ENCODE peak calls at places on chromosome 15, in five cellular contexts. E is sigmoid colon, T is heart left ventricle, Q is suprapubic skin, O is Peyer's patch. J is an unnamed sample.

GRCh38 chr15:32872606-32873291 is 154.9 kb downstream of the GREM1 start:
- DNase-seq in E (peak; percentile 93), T (peak; percentile 21), O (no peak), Q (no peak), J (no peak)

GRCh38 chr15:52289629-52290081 is 5.9 kb downstream of the MYO5C start:
- DNase-seq in E (no peak), T (no peak), O (no peak), Q (no peak), J (peak; percentile 33)

GRCh38 chr15:38065721-38066120 is 131.3 kb downstream of the TMCO5A start:
- DNase-seq in T (no peak), Q (no peak), O (no peak), E (no peak), J (no peak)

GRCh38 chr15:93479679-93480078 is 390.7 kb upstream of the RGMA start:
- DNase-seq in O (no peak), Q (peak; percentile 84), T (peak; percentile 54), E (peak; percentile 88), J (peak; percentile 77)

GRCh38 chr15:80576519-80577090 is 118.5 kb upstream of the ABHD17C start:
- DNase-seq in E (no peak), O (no peak), T (no peak), Q (no peak), J (peak; percentile 50)

GRCh38 chr15:69827751-69828150 is 270.0 kb downstream of the TLE3 start:
- DNase-seq in O (no peak), T (no peak), Q (no peak), E (no peak), J (no peak)

GRCh38 chr15:55116636-55117035 is 80.1 kb downstream of the RSL24D1 start:
- DNase-seq in Q (no peak), T (no peak), O (no peak), E (no peak), J (no peak)

GRCh38 chr15:70526221-70526973 is 237.0 kb downstream of the UACA start:
- DNase-seq in Q (no peak), E (no peak), T (no peak), O (no peak), J (peak; percentile 60)

GRCh38 chr15:68441045-68441743 is 9.2 kb upstream of the ITGA11 start:
- DNase-seq in O (no peak), Q (no peak), E (no peak), T (no peak), J (peak; percentile 78)
- TF ChIP-seq POLR2A in O (no peak), Q (no peak), E (no peak), T (no peak), J (no peak)

GRCh38 chr15:41334293-41335120 is 1.8 kb downstream of the NUSAP1 start:
- DNase-seq in E (no peak), T (no peak), O (no peak), Q (no peak), J (no peak)
- H3K4me3 ChIP-seq in E (no peak overlapping the region), T (no peak overlapping the region), O (peak overlapping the region; percentile 80), Q (peak overlapping the region; percentile 90), J (no peak overlapping the region)

GRCh38 chr15:40992241-40992741 is 39.0 kb downstream of the CHAC1 start:
- DNase-seq in T (no peak), Q (no peak), E (no peak), O (no peak), J (no peak)

GRCh38 chr15:40990080-40990479 is 36.8 kb downstream of the CHAC1 start:
- DNase-seq in O (no peak), Q (no peak), T (no peak), E (no peak), J (no peak)

GRCh38 chr15:40990789-40991188 is 37.5 kb downstream of the CHAC1 start:
- DNase-seq in O (no peak), T (no peak), Q (no peak), E (no peak), J (no peak)

GRCh38 chr15:40992825-40993224 is 39.6 kb downstream of the CHAC1 start:
- DNase-seq in O (no peak), E (no peak), T (no peak), Q (no peak), J (no peak)

DNA sequence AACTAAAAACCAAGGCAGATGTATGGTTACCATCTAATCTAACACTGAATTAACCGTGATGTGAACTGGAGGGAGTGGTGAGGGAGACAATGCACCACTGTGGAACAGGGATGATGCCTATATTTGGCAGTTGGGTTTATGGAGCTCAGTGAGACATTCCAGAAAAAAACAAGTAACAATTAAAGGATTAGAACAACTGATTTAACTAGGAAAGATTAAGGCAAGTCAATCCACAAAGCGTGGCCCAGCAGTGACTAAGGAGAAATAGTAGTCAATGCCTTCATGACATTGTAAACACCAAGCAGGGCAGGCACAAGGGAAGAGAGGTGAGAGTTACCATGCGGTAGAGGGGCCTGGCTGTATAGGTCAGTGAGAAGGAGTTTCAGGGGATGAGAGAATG is 38.1 kb downstream of the CHAC1 start:
- DNase-seq in T (no peak), O (no peak), E (no peak), Q (no peak), J (no peak)
- TF ChIP-seq CTCF in T (no peak), O (no peak), E (no peak), Q (no peak), J (no peak)

DNA sequence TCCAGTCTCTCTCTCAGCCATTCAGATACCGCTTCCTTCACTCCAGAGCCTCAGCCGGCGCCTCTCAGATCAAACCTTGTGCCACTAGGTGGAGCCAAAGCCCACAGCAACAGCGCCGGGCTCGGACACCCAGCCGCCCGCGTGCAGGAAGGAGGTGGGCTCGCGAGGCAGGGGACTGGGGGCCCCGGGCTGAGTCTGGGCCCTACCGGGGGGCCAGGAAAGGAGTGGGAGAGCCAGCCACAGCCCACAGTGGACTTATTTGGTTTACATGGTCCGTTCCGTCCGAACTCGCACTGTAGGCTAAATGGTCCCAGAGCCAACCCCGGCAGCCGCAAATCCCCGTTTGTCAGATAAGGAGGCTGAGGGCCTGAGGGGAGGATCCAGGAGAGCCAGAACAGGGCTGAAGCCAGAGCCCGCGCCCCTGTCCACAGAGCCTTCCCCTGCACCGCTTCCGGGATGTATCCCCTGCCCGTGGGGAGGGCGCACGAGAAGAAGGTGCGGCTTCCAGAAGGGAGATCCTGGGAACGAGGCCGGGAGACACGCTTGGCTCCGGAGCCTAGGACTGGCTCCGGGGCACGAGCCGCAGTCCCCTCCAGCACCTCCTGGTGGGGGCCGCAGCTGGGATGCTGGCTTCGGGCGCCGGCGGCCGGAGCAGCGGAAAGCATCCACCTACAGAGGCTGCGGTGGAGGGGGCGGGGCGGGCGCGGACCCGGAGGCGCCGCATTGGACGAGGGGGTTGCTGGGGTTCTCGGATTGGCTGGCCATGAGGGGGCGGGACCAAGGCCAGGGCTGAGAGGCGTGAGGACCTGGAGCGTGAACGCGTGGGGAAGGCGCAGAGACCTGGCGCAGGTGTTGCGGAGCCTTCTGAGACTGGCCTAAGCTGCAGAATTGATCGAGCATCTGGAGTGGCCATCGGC is 6.5 kb upstream of the CYP11A1 start:
- DNase-seq in Q (peak; percentile 95), E (peak; percentile 95), O (peak; percentile 97), T (peak; percentile 92), J (peak; percentile 91)
- TF ChIP-seq POLR2A in Q (no peak), E (no peak), O (no peak), T (no peak), J (no peak)

DNA sequence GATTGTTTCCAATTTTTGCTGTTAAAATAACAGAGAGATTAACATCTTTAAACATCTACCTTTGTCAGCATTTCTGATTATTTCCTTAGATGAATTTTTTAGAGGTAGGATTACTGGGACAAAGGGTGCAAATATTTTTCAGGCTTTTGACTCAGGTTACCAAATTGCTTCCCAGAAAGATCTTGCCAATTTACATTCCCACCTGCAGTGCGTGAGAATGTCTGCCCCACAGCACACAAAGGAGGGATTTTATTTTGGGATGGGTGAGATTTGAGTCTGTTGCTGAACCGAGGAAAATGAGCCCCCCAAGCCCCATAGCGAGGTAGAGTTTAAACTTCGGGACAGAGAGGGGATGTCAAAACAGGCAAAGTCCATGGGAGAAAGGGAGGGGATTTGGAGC is 25.9 kb upstream of the RNU6-1 start:
- DNase-seq in E (no peak), Q (no peak), T (no peak), O (no peak), J (no peak)
- H3K4me3 ChIP-seq in E (no peak overlapping the region), Q (no peak overlapping the region), T (no peak overlapping the region), O (no peak overlapping the region), J (no peak overlapping the region)

GRCh38 chr15:57201578-57201977 is 174.7 kb upstream of the CGNL1 start:
- DNase-seq in E (no peak), Q (no peak), T (no peak), O (no peak), J (no peak)

GRCh38 chr15:57203906-57204305 is 172.4 kb upstream of the CGNL1 start:
- DNase-seq in T (no peak), E (no peak), Q (no peak), O (no peak), J (no peak)

GRCh38 chr15:57196865-57197264 is 179.4 kb upstream of the CGNL1 start:
- DNase-seq in E (no peak), O (no peak), T (no peak), Q (no peak), J (no peak)

GRCh38 chr15:57198654-57199241 is 177.6 kb upstream of the CGNL1 start:
- DNase-seq in E (no peak), Q (no peak), T (no peak), O (peak; percentile 54), J (no peak)
- TF ChIP-seq CTCF in E (no peak), Q (no peak), T (no peak), O (no peak), J (no peak)

GRCh38 chr15:28164876-28165275 is 65.8 kb upstream of the OCA2 start:
- DNase-seq in T (no peak), Q (no peak), E (no peak), O (no peak), J (no peak)
- TF ChIP-seq POLR2A in T (no peak), Q (no peak), E (no peak), O (no peak), J (no peak)

DNA sequence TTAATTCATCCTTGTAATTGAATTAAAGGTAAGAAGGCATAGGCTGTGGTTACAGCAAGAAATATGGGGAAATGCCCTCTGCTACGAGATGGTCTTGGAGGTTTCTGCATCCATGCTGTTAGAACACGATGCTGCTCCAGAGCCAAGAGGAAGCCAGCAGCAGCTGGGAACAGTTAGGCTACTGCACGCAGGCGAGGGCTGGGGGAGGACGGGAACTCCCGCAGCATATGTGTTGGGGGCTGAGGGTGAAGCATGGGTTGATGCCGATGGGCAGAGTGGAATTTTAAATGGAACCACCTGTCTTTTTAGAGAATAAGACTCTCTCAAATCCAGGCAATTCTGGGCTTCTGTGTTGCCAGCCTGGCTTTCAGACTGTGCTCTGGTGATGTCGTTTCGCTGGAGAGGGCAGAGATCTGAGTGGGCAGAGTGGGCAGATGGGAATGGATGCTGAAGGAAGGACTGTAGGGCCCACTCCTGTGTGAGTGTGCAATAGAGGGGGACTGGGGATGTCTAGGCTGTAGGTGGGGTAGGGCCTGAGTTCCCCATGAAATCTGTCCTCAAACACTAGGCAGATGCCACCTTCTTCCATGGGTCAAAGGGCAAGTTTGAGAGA is 417.0 kb upstream of the TPM1 start:
- DNase-seq in Q (no peak), O (no peak), E (no peak), T (peak; percentile 15), J (no peak)
- H3K4me3 ChIP-seq in Q (no peak overlapping the region), O (no peak overlapping the region), E (no peak overlapping the region), T (no peak overlapping the region), J (no peak overlapping the region)

GRCh38 chr15:89171136-89172072 is 50.0 kb downstream of the RLBP1 start:
- DNase-seq in E (peak; percentile 65), O (no peak), T (peak; percentile 42), Q (no peak), J (peak; percentile 84)
- TF ChIP-seq CTCF in E (peak; percentile 53), O (no peak), T (peak; percentile 58), Q (peak; percentile 24), J (no peak)

J was measured in lower leg skin.